ENCODE peak calls at places on chromosomes 13 and 19, in seven cellular contexts. One of them, this sample, is unnamed. For H3K9me3 and H3K4me1, the result is how much of the 10 kb centered on the place peaks cover.

GRCh38 chr19:54011507-54012211 is 20.2 kb downstream of the CACNG6 start:
- DNase-seq in DND-41: no peak
- DNase-seq in adrenal gland: no peak
- DNase-seq in PC-3: no peak
- DNase-seq in upper lobe of right lung: no peak
- DNase-seq in tibial artery: no peak
- DNase-seq in body of pancreas: no peak
- DNase-seq in this sample: no peak

GRCh38 chr13:38103851-38104250 is 234.3 kb upstream of the TRPC4 start:
- DNase-seq in DND-41: no peak
- DNase-seq in adrenal gland: no peak
- DNase-seq in PC-3: no peak
- DNase-seq in upper lobe of right lung: no peak
- DNase-seq in tibial artery: no peak
- DNase-seq in body of pancreas: no peak
- DNase-seq in this sample: no peak

GRCh38 chr13:104678161-104678560 is 1611.9 kb upstream of the SLC10A2 start:
- DNase-seq in DND-41: no peak
- DNase-seq in adrenal gland: no peak
- DNase-seq in PC-3: no peak
- DNase-seq in upper lobe of right lung: no peak
- DNase-seq in tibial artery: no peak
- DNase-seq in body of pancreas: no peak
- DNase-seq in this sample: no peak

GRCh38 chr19:459724-460511 is 915 bp downstream of the SHC2 start:
- DNase-seq in DND-41: no peak
- DNase-seq in adrenal gland: peak
- DNase-seq in PC-3: peak
- DNase-seq in upper lobe of right lung: peak
- DNase-seq in tibial artery: peak
- DNase-seq in body of pancreas: peak
- DNase-seq in this sample: peak

GRCh38 chr13:37412271-37412683 is 186.3 kb downstream of the POSTN start:
- DNase-seq in DND-41: no peak
- DNase-seq in adrenal gland: no peak
- DNase-seq in PC-3: no peak
- DNase-seq in upper lobe of right lung: no peak
- DNase-seq in tibial artery: no peak
- DNase-seq in body of pancreas: no peak
- DNase-seq in this sample: no peak

GRCh38 chr13:101611491-101612475 is 159.3 kb downstream of the ITGBL1 start:
- DNase-seq in DND-41: no peak
- DNase-seq in adrenal gland: no peak
- DNase-seq in PC-3: no peak
- DNase-seq in upper lobe of right lung: no peak
- DNase-seq in tibial artery: no peak
- DNase-seq in body of pancreas: no peak
- DNase-seq in this sample: no peak

GRCh38 chr19:2795827-2796658 is 10.7 kb downstream of the THOP1 start:
- DNase-seq in DND-41: no peak
- DNase-seq in adrenal gland: no peak
- DNase-seq in PC-3: no peak
- DNase-seq in upper lobe of right lung: no peak
- DNase-seq in tibial artery: no peak
- DNase-seq in body of pancreas: no peak
- DNase-seq in this sample: no peak

GRCh38 chr13:109145631-109146030 is 516.2 kb downstream of the MYO16 start:
- DNase-seq in DND-41: peak
- DNase-seq in adrenal gland: peak
- DNase-seq in PC-3: peak
- DNase-seq in upper lobe of right lung: no peak
- DNase-seq in tibial artery: no peak
- DNase-seq in body of pancreas: peak
- DNase-seq in this sample: no peak

GRCh38 chr19:47226426-47227346 is 4.3 kb downstream of the BBC3 start:
- DNase-seq in DND-41: peak
- DNase-seq in adrenal gland: peak
- DNase-seq in PC-3: peak
- DNase-seq in upper lobe of right lung: peak
- DNase-seq in tibial artery: peak
- DNase-seq in body of pancreas: peak
- DNase-seq in this sample: peak

GRCh38 chr13:75876371-75877050 is 240.4 kb downstream of the LMO7 start:
- DNase-seq in DND-41: peak
- DNase-seq in adrenal gland: peak
- DNase-seq in PC-3: peak
- DNase-seq in upper lobe of right lung: peak
- DNase-seq in tibial artery: peak
- DNase-seq in body of pancreas: peak
- DNase-seq in this sample: peak

GRCh38 chr13:34657716-34658115 is 284.4 kb upstream of the NBEA start:
- DNase-seq in DND-41: no peak
- DNase-seq in adrenal gland: no peak
- DNase-seq in PC-3: peak
- DNase-seq in upper lobe of right lung: no peak
- DNase-seq in tibial artery: no peak
- DNase-seq in body of pancreas: no peak
- DNase-seq in this sample: no peak

GRCh38 chr13:99796175-99796819 is 175.3 kb downstream of the ZIC5 start:
- DNase-seq in DND-41: peak
- DNase-seq in adrenal gland: peak
- DNase-seq in PC-3: peak
- DNase-seq in upper lobe of right lung: no peak
- DNase-seq in tibial artery: no peak
- DNase-seq in body of pancreas: no peak
- DNase-seq in this sample: peak

GRCh38 chr19:13071444-13072205 is 31.0 kb downstream of the LYL1 start:
- DNase-seq in DND-41: no peak
- DNase-seq in adrenal gland: no peak
- DNase-seq in PC-3: no peak
- DNase-seq in upper lobe of right lung: no peak
- DNase-seq in tibial artery: no peak
- DNase-seq in body of pancreas: no peak
- DNase-seq in this sample: no peak

DNA sequence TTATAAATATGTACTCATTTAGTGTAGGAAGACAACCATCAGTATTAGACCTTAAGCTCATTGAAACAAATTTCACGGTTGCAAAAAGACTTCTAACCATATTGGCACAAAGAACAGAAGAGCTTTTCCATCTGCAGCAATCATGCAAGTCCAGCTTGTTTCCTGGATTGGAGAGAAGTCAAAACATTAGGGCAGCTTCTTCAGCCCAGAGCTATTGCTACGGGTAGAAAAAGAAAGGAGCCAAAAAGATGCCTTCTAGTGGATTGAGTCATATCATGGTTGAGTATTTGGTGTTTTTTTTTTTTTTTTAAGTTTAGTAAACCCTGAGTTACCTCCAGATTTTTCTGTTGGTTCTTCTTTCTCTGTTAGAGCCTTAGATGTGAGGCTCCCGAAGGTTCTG is 99.8 kb downstream of the WDFY2 start:
- DNase-seq in DND-41: no peak
- DNase-seq in adrenal gland: no peak
- DNase-seq in PC-3: no peak
- DNase-seq in upper lobe of right lung: no peak
- DNase-seq in tibial artery: no peak
- DNase-seq in body of pancreas: no peak
- DNase-seq in this sample: no peak
- H3K9me3 ChIP-seq in DND-41: under half
- H3K9me3 ChIP-seq in adrenal gland: under half
- H3K9me3 ChIP-seq in PC-3: under half
- H3K9me3 ChIP-seq in upper lobe of right lung: under half
- H3K9me3 ChIP-seq in tibial artery: under half
- H3K9me3 ChIP-seq in body of pancreas: under half
- H3K9me3 ChIP-seq in this sample: under half

GRCh38 chr19:10726268-10726667 is 8.4 kb downstream of the DNM2 start:
- DNase-seq in DND-41: no peak
- DNase-seq in adrenal gland: no peak
- DNase-seq in PC-3: no peak
- DNase-seq in upper lobe of right lung: no peak
- DNase-seq in tibial artery: no peak
- DNase-seq in body of pancreas: no peak
- DNase-seq in this sample: no peak

GRCh38 chr19:10729406-10729805 is 11.5 kb downstream of the DNM2 start:
- DNase-seq in DND-41: no peak
- DNase-seq in adrenal gland: no peak
- DNase-seq in PC-3: no peak
- DNase-seq in upper lobe of right lung: no peak
- DNase-seq in tibial artery: no peak
- DNase-seq in body of pancreas: no peak
- DNase-seq in this sample: no peak

GRCh38 chr19:10724573-10725071 is 6.7 kb downstream of the DNM2 start:
- DNase-seq in DND-41: no peak
- DNase-seq in adrenal gland: no peak
- DNase-seq in PC-3: no peak
- DNase-seq in upper lobe of right lung: no peak
- DNase-seq in tibial artery: no peak
- DNase-seq in body of pancreas: no peak
- DNase-seq in this sample: no peak

GRCh38 chr19:10725415-10725814 is 7.5 kb downstream of the DNM2 start:
- DNase-seq in DND-41: no peak
- DNase-seq in adrenal gland: no peak
- DNase-seq in PC-3: no peak
- DNase-seq in upper lobe of right lung: no peak
- DNase-seq in tibial artery: no peak
- DNase-seq in body of pancreas: no peak
- DNase-seq in this sample: no peak

GRCh38 chr19:10727599-10728250 is 9.8 kb downstream of the DNM2 start:
- DNase-seq in DND-41: no peak
- DNase-seq in adrenal gland: no peak
- DNase-seq in PC-3: no peak
- DNase-seq in upper lobe of right lung: no peak
- DNase-seq in tibial artery: no peak
- DNase-seq in body of pancreas: no peak
- DNase-seq in this sample: no peak
- H3K4me1 ChIP-seq in DND-41: under half
- H3K4me1 ChIP-seq in adrenal gland: under half
- H3K4me1 ChIP-seq in PC-3: under half
- H3K4me1 ChIP-seq in upper lobe of right lung: half or more
- H3K4me1 ChIP-seq in tibial artery: under half
- H3K4me1 ChIP-seq in body of pancreas: under half
- H3K4me1 ChIP-seq in this sample: under half

GRCh38 chr19:14715841-14716240 is 26.0 kb downstream of the ZNF333 start:
- DNase-seq in DND-41: no peak
- DNase-seq in adrenal gland: no peak
- DNase-seq in PC-3: no peak
- DNase-seq in upper lobe of right lung: no peak
- DNase-seq in tibial artery: no peak
- DNase-seq in body of pancreas: no peak
- DNase-seq in this sample: no peak
- H3K9me3 ChIP-seq in DND-41: under half
- H3K9me3 ChIP-seq in adrenal gland: under half
- H3K9me3 ChIP-seq in PC-3: under half
- H3K9me3 ChIP-seq in upper lobe of right lung: half or more
- H3K9me3 ChIP-seq in tibial artery: half or more
- H3K9me3 ChIP-seq in body of pancreas: under half
- H3K9me3 ChIP-seq in this sample: under half

GRCh38 chr19:39937094-39937493 is 2.7 kb upstream of the FCGBP start:
- DNase-seq in DND-41: no peak
- DNase-seq in adrenal gland: no peak
- DNase-seq in PC-3: no peak
- DNase-seq in upper lobe of right lung: no peak
- DNase-seq in tibial artery: no peak
- DNase-seq in body of pancreas: no peak
- DNase-seq in this sample: peak

GRCh38 chr19:39941151-39941550 is 6.7 kb upstream of the FCGBP start:
- DNase-seq in DND-41: peak
- DNase-seq in adrenal gland: no peak
- DNase-seq in PC-3: no peak
- DNase-seq in upper lobe of right lung: no peak
- DNase-seq in tibial artery: no peak
- DNase-seq in body of pancreas: no peak
- DNase-seq in this sample: no peak

GRCh38 chr19:39941615-39942507 is 7.4 kb upstream of the FCGBP start:
- DNase-seq in DND-41: peak
- DNase-seq in adrenal gland: no peak
- DNase-seq in PC-3: peak
- DNase-seq in upper lobe of right lung: no peak
- DNase-seq in tibial artery: no peak
- DNase-seq in body of pancreas: no peak
- DNase-seq in this sample: peak

GRCh38 chr19:39937792-39938191 is 3.4 kb upstream of the FCGBP start:
- DNase-seq in DND-41: no peak
- DNase-seq in adrenal gland: no peak
- DNase-seq in PC-3: peak
- DNase-seq in upper lobe of right lung: no peak
- DNase-seq in tibial artery: no peak
- DNase-seq in body of pancreas: no peak
- DNase-seq in this sample: no peak

GRCh38 chr19:39940221-39940833 is 5.9 kb upstream of the FCGBP start:
- DNase-seq in DND-41: no peak
- DNase-seq in adrenal gland: no peak
- DNase-seq in PC-3: no peak
- DNase-seq in upper lobe of right lung: no peak
- DNase-seq in tibial artery: no peak
- DNase-seq in body of pancreas: no peak
- DNase-seq in this sample: no peak
- H3K4me1 ChIP-seq in DND-41: half or more
- H3K4me1 ChIP-seq in adrenal gland: under half
- H3K4me1 ChIP-seq in PC-3: under half
- H3K4me1 ChIP-seq in upper lobe of right lung: under half
- H3K4me1 ChIP-seq in tibial artery: under half
- H3K4me1 ChIP-seq in body of pancreas: under half
- H3K4me1 ChIP-seq in this sample: half or more

DNA sequence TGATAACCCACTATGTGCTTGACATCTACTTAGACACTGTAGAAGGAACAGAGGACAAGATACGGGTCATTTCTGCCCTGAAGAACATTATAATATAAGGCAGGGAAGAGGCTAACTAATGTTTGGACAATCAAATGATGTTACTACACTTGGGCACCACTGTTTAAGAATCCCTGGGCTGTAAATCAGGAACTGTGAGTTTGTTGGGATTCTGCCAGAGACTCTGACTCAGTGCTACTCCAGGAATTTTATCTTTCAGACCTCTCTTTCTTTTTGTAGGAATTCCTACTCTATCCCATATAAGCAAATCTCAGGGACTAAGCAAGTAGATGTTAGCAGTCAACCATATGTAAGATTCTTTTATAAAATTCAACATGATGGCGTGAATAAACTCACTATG is 3.1 kb upstream of the ZNF471 start:
- DNase-seq in DND-41: no peak
- DNase-seq in adrenal gland: no peak
- DNase-seq in PC-3: no peak
- DNase-seq in upper lobe of right lung: no peak
- DNase-seq in tibial artery: no peak
- DNase-seq in body of pancreas: no peak
- DNase-seq in this sample: no peak
- H3K9me3 ChIP-seq in DND-41: under half
- H3K9me3 ChIP-seq in adrenal gland: under half
- H3K9me3 ChIP-seq in PC-3: half or more
- H3K9me3 ChIP-seq in upper lobe of right lung: under half
- H3K9me3 ChIP-seq in tibial artery: under half
- H3K9me3 ChIP-seq in body of pancreas: under half
- H3K9me3 ChIP-seq in this sample: under half

GRCh38 chr19:11168568-11168967 is 13.0 kb upstream of the SPC24 start:
- DNase-seq in DND-41: no peak
- DNase-seq in adrenal gland: no peak
- DNase-seq in PC-3: peak
- DNase-seq in upper lobe of right lung: no peak
- DNase-seq in tibial artery: peak
- DNase-seq in body of pancreas: no peak
- DNase-seq in this sample: no peak
- H3K4me1 ChIP-seq in DND-41: under half
- H3K4me1 ChIP-seq in adrenal gland: under half
- H3K4me1 ChIP-seq in PC-3: under half
- H3K4me1 ChIP-seq in upper lobe of right lung: under half
- H3K4me1 ChIP-seq in tibial artery: half or more
- H3K4me1 ChIP-seq in body of pancreas: under half
- H3K4me1 ChIP-seq in this sample: under half